ENCODE peak calls at places on chromosome 11, in six cellular contexts. U is NCI-H1436; I is HFFc6; Y is activated naive CD4-positive, alpha-beta T cell; P is GDM1; C is cardiac fibroblast. J is an unnamed sample.
A peak's percentile ranks its signal among the peaks of the same experiment; 100 is the strongest.

GRCh38 chr11:26730711-26731460 is 9.0 kb upstream of the SLC5A12 start:
- DNase-seq in U (no peak), I (peak; percentile 7), Y (no peak), P (no peak), C (peak; percentile 10), J (no peak)

GRCh38 chr11:59818572-59818971 is 8.0 kb upstream of the MRPL16 start:
- DNase-seq in U (no peak), I (no peak), Y (no peak), P (peak; percentile 40), C (no peak), J (no peak)

GRCh38 chr11:17391493-17392355 is 3.3 kb upstream of the KCNJ11 start:
- DNase-seq in U (peak; percentile 47), I (no peak), Y (no peak), P (no peak), C (no peak), J (no peak)

GRCh38 chr11:57203359-57203758 is 21.6 kb downstream of the LRRC55 start:
- DNase-seq in U (no peak), I (no peak), Y (no peak), P (no peak), C (peak; percentile 72), J (no peak)

GRCh38 chr11:70868341-70868885 is 384.0 kb downstream of the SHANK2 start:
- DNase-seq in U (no peak), I (no peak), Y (no peak), P (no peak), C (no peak), J (no peak)

GRCh38 chr11:57703341-57703740 is 8.7 kb downstream of the MED19 start:
- DNase-seq in U (no peak), I (no peak), Y (no peak), P (no peak), C (no peak), J (no peak)

GRCh38 chr11:16179668-16180067 is 176.7 kb downstream of the SOX6 start:
- DNase-seq in U (no peak), I (peak; percentile 53), Y (no peak), P (no peak), C (no peak), J (no peak)

GRCh38 chr11:803770-804598 is 1.0 kb downstream of the PIDD1 start:
- DNase-seq in U (peak; percentile 27), I (no peak), Y (no peak), P (no peak), C (no peak), J (no peak)

GRCh38 chr11:85281550-85281949 is 345.6 kb downstream of the DLG2 start:
- DNase-seq in U (no peak), I (no peak), Y (no peak), P (peak; percentile 73), C (no peak), J (no peak)

GRCh38 chr11:58625086-58625485 is 2.6 kb downstream of the CNTF start:
- DNase-seq in U (no peak), I (no peak), Y (no peak), P (no peak), C (no peak), J (no peak)

GRCh38 chr11:24808173-24808572 is 311.3 kb downstream of the LUZP2 start:
- DNase-seq in U (no peak), I (no peak), Y (no peak), P (no peak), C (no peak), J (no peak)

GRCh38 chr11:117378966-117379865 is 51.6 kb downstream of the CEP164 start:
- DNase-seq in U (no peak), I (no peak), Y (no peak), P (no peak), C (no peak), J (no peak)

GRCh38 chr11:48307760-48308386 is 1.9 kb downstream of the OR4S1 start:
- DNase-seq in U (peak; percentile 37), I (peak; percentile 50), Y (no peak), P (peak; percentile 51), C (peak; percentile 48), J (no peak)

GRCh38 chr11:61027141-61027840 is 55.8 kb downstream of the CD6 start:
- DNase-seq in U (no peak), I (no peak), Y (no peak), P (no peak), C (no peak), J (no peak)

GRCh38 chr11:11451501-11452005 is 98.5 kb upstream of the CSNK2A3 start:
- DNase-seq in U (no peak), I (peak; percentile 20), Y (no peak), P (no peak), C (no peak), J (no peak)

GRCh38 chr11:118928870-118929495 is 3.3 kb upstream of the BCL9L start:
- DNase-seq in U (peak; percentile 48), I (no peak), Y (no peak), P (peak; percentile 55), C (peak; percentile 64), J (no peak)

GRCh38 chr11:81342956-81343355 is 1390.7 kb downstream of the FAM181B start:
- DNase-seq in U (no peak), I (no peak), Y (no peak), P (no peak), C (no peak), J (no peak)

GRCh38 chr11:24134879-24135588 is 361.8 kb upstream of the LUZP2 start:
- DNase-seq in U (no peak), I (no peak), Y (no peak), P (no peak), C (no peak), J (no peak)